ENCODE peak calls at places on chromosomes 13 and 19, in seven cellular contexts. R is stimulated activated CD4-positive, alpha-beta T cell treated with anti-CD3 and anti-CD28 coated beads, Interleukin-1b, Interleukin-23, amount 100 ng/mL, for 1 hour; V is CD4-positive, alpha-beta memory T cell; W is kidney epithelial cell; S is cardiac muscle cell; T is psoas muscle; U is glutamatergic neuron. N is an unnamed sample.
A peak's percentile ranks its signal among the peaks of the same experiment; 100 is the strongest.

GRCh38 chr19:34985249-34986022 is 14.7 kb upstream of the GRAMD1A start:
- DNase-seq in R (no peak), V (peak; percentile 15), W (no peak), S (peak; percentile 88), T (peak; percentile 60), U (no peak), N (no peak)

GRCh38 chr13:32362574-32362973 is 47.3 kb downstream of the BRCA2 start:
- DNase-seq in R (no peak), V (no peak), W (no peak), S (no peak), T (no peak), U (no peak), N (no peak)

GRCh38 chr19:4305659-4306058 is 1.3 kb downstream of the FSD1 start:
- DNase-seq in R (no peak), V (no peak), W (no peak), S (no peak), T (no peak), U (no peak), N (no peak)

GRCh38 chr13:46643165-46643777 is 90.3 kb downstream of the LRCH1 start:
- DNase-seq in R (no peak), V (no peak), W (no peak), S (peak; percentile 39), T (no peak), U (no peak), N (no peak)

GRCh38 chr19:34713262-34713637 is 20.8 kb upstream of the ZNF181 start:
- DNase-seq in R (no peak), V (no peak), W (no peak), S (no peak), T (no peak), U (no peak), N (no peak)

GRCh38 chr19:5903502-5904301 is at the start of gene NDUFA11:
- DNase-seq in R (peak; percentile 95), V (peak; percentile 97), W (peak; percentile 70), S (peak; percentile 98), T (peak; percentile 99), U (peak; percentile 99), N (peak; percentile 100)

GRCh38 chr13:41827507-41828213 is 133.2 kb downstream of the VWA8 start:
- DNase-seq in R (no peak), V (no peak), W (peak; percentile 43), S (peak; percentile 93), T (no peak), U (no peak), N (peak; percentile 68)

GRCh38 chr13:107866666-107867623 is 348.4 kb downstream of the LIG4 start:
- DNase-seq in R (no peak), V (no peak), W (no peak), S (peak; percentile 58), T (no peak), U (peak; percentile 70), N (no peak)

GRCh38 chr19:45123440-45123850 is 30.5 kb downstream of the PPP1R37 start:
- DNase-seq in R (no peak), V (no peak), W (no peak), S (no peak), T (no peak), U (no peak), N (no peak)

GRCh38 chr13:75151081-75151643 is 330.8 kb downstream of the TBC1D4 start:
- DNase-seq in R (no peak), V (no peak), W (peak; percentile 9), S (peak; percentile 55), T (no peak), U (no peak), N (no peak)

GRCh38 chr19:17125728-17126677 is 50.4 kb downstream of the MYO9B start:
- DNase-seq in R (peak; percentile 8), V (peak; percentile 85), W (no peak), S (peak; percentile 52), T (peak; percentile 71), U (peak; percentile 65), N (peak; percentile 91)

GRCh38 chr19:4413588-4413987 is 11.1 kb downstream of the CHAF1A start:
- DNase-seq in R (no peak), V (no peak), W (no peak), S (no peak), T (no peak), U (no peak), N (no peak)

N was measured in adrenal gland.